ENCODE peak calls at places on chromosome 14, in seven cellular contexts. T, J, N, K, R, H and Z are unnamed samples. For H3K36me3, the result is how much of the 10 kb centered on the place peaks cover.

GRCh38 chr14:22221508-22221907 is 367.5 kb downstream of the DAD1 start:
- DNase-seq in T (no peak), J (peak), K (no peak), N (peak), R (no peak), H (no peak), Z (no peak)

GRCh38 chr14:68519788-68520187 is 273.1 kb downstream of the ZFP36L1 start:
- DNase-seq in T (no peak), R (no peak), K (no peak), H (no peak), J (no peak), N (no peak), Z (no peak)

GRCh38 chr14:36659010-36659821 is 2.4 kb upstream of the PAX9 start:
- DNase-seq in N (no peak), T (no peak), K (no peak), R (no peak), H (no peak), J (no peak), Z (no peak)

GRCh38 chr14:36662543-36663403 is 1.1 kb downstream of the PAX9 start:
- DNase-seq in J (no peak), N (no peak), H (no peak), R (no peak), K (no peak), T (no peak), Z (no peak)

GRCh38 chr14:54186821-54187365 is 209.9 kb upstream of the CDKN3 start:
- DNase-seq in J (no peak), K (no peak), T (no peak), H (no peak), N (no peak), R (no peak), Z (no peak)

GRCh38 chr14:99327458-99328250 is 55.7 kb upstream of the BCL11B start:
- DNase-seq in T (no peak), J (peak), K (no peak), N (peak), H (no peak), R (peak), Z (no peak)

GRCh38 chr14:70906785-70907171 is 481 bp upstream of the PCNX1 start:
- DNase-seq in J (peak), K (no peak), N (no peak), R (no peak), H (peak), T (no peak), Z (peak)

GRCh38 chr14:24816929-24817637 is 183.1 kb upstream of the GZMB start:
- DNase-seq in N (no peak), J (no peak), R (no peak), K (no peak), T (peak), H (no peak), Z (peak)

GRCh38 chr14:55077691-55078151 is 26.3 kb downstream of the MAPK1IP1L start:
- DNase-seq in J (peak), T (no peak), N (no peak), R (no peak), K (peak), H (no peak), Z (peak)

GRCh38 chr14:53325176-53325806 is 172.2 kb upstream of the DDHD1 start:
- DNase-seq in K (no peak), H (no peak), J (peak), T (no peak), R (peak), N (peak), Z (no peak)

GRCh38 chr14:23185046-23185445 is 1.6 kb upstream of the SLC7A8 start:
- DNase-seq in R (no peak), T (no peak), K (no peak), N (no peak), J (no peak), H (no peak), Z (no peak)

GRCh38 chr14:61503167-61503801 is 181.9 kb downstream of the PRKCH start:
- DNase-seq in R (no peak), T (no peak), J (peak), H (no peak), N (no peak), K (no peak), Z (no peak)

GRCh38 chr14:97056086-97056485 is 258.9 kb downstream of the VRK1 start:
- DNase-seq in T (no peak), H (no peak), N (peak), R (no peak), K (no peak), J (no peak), Z (no peak)

GRCh38 chr14:52075371-52075770 is 6.5 kb upstream of the NID2 start:
- DNase-seq in T (no peak), R (no peak), N (no peak), K (no peak), H (no peak), J (no peak), Z (no peak)

GRCh38 chr14:95533822-95534221 is 1.0 kb upstream of the GLRX5 start:
- DNase-seq in T (no peak), N (no peak), J (no peak), H (no peak), R (no peak), K (no peak), Z (no peak)

GRCh38 chr14:66543996-66544395 is 36.0 kb downstream of the GPHN start:
- DNase-seq in N (no peak), T (no peak), K (no peak), J (no peak), H (no peak), R (no peak), Z (no peak)

GRCh38 chr14:105050551-105050897 is 14.7 kb downstream of the GPR132 start:
- DNase-seq in K (peak), J (peak), H (peak), T (no peak), R (no peak), N (peak), Z (peak)

GRCh38 chr14:71668186-71668912 is 263.9 kb upstream of the RGS6 start:
- DNase-seq in J (no peak), T (no peak), N (no peak), H (no peak), R (no peak), K (no peak), Z (no peak)

GRCh38 chr14:68627868-68628604 is 164.8 kb downstream of the ZFP36L1 start:
- DNase-seq in H (no peak), K (no peak), N (no peak), R (no peak), J (peak), T (peak), Z (peak)

GRCh38 chr14:32621585-32621984 is 292.5 kb downstream of the AKAP6 start:
- DNase-seq in N (no peak), H (no peak), K (no peak), R (no peak), J (no peak), T (no peak), Z (no peak)

GRCh38 chr14:79193689-79194477 is 1017.4 kb downstream of the DIO2 start:
- DNase-seq in N (no peak), H (no peak), R (no peak), T (no peak), K (no peak), J (no peak), Z (no peak)

GRCh38 chr14:86527312-86527711 is 997.4 kb downstream of the FLRT2 start:
- DNase-seq in H (no peak), R (no peak), N (no peak), K (no peak), T (no peak), J (peak), Z (no peak)

GRCh38 chr14:64502476-64503183 is 1.0 kb downstream of the ZBTB25 start:
- DNase-seq in J (peak), H (no peak), K (no peak), R (peak), T (no peak), N (no peak), Z (peak)
- TF ChIP-seq CTCF in J (peak), H (no peak), K (no peak), R (no peak), T (no peak), N (no peak), Z (no peak)

DNA sequence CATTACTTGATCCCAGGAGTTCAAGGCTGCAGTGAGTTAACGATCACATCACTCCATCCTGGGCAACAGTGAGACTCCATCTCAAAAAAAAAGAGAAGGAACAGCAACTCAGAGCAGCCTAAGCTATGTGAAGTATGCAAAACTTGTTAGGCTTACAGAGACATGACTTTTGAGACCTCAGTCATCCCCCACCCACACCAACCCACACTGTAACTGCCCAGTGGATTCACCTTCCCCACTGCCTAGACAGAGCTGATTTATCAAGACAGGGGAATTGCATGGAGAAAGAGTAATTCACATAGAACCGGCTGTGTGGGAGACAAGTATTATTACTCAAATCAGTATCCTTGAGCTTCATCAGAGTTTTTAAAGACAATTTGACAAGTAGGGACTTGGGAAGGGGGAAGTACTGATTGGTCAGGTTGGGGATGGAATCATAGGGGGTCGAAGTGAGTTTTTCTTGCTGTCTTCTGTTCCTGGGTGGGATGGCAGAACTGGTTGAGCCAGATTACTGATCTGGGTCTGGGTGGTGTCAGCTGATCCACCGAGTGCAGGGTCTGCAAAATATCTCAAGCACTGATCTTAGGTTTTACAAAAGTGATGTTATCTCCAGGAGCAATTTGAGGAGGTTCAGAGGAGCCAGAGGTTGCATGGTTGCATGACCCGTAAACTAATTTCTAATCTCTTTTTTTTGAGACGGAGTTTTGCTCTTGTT is 6.2 kb upstream of the WDR89 start:
- DNase-seq in H (no peak), T (no peak), K (no peak), J (no peak), R (no peak), N (no peak), Z (no peak)
- H3K36me3 ChIP-seq in H (under half), T (under half), K (under half), J (under half), R (under half), N (under half), Z (under half)

DNA sequence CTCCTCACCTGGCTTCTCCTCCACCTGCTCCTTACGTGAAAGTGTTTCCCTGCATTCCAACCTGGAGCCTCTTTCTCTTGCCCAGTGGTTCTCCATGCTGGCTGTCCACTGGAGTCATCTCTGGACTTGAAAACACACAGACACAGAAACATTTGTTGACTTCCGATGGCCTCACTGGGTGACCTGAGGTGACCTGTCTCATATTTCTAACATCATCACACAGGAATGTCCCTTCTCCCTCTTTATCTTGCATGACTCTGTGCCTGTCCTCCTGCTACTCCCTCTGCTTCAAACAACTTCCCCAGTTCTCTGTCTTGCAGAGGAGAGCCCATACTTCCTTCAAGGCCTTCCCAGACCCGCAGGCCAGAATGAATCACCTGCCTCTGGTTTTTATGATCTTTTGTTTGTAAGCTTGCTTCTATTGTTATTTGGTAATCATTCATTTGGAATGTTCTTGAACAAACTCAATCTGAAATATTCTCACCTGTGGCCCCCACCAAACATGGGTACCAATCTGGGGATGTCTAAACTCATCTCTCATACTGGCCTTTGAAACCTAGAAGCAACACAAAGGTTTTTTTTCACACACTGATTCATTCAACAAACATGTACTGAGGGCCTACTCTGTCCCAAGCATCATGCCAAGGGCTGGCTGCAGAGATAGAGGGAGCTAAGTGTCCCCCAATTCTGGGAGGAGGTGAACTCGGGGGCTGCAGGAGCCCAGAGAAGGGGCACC is 9.7 kb upstream of the RIN3 start:
- DNase-seq in T (no peak), J (peak), R (peak), N (no peak), K (no peak), H (peak), Z (no peak)
- TF ChIP-seq CTCF in T (no peak), J (no peak), R (no peak), N (peak), K (no peak), H (no peak), Z (no peak)

GRCh38 chr14:102050625-102051024 is 36.2 kb downstream of the HSP90AA1 start:
- DNase-seq in T (no peak), K (no peak), N (no peak), R (no peak), H (peak), J (no peak), Z (no peak)
- H3K36me3 ChIP-seq in T (half or more), K (under half), N (under half), R (under half), H (half or more), J (under half), Z (under half)

GRCh38 chr14:101560534-101561113 is 671 bp upstream of the DIO3 start:
- DNase-seq in T (no peak), J (no peak), K (no peak), H (no peak), R (no peak), N (no peak), Z (no peak)

GRCh38 chr14:101559250-101559623 is 2.1 kb upstream of the DIO3 start:
- DNase-seq in R (no peak), N (peak), J (no peak), T (no peak), H (no peak), K (no peak), Z (no peak)

GRCh38 chr14:101561145-101561896 is at the start of gene DIO3:
- DNase-seq in N (peak), H (no peak), R (peak), J (no peak), T (no peak), K (no peak), Z (peak)

GRCh38 chr14:101558739-101559240 is 2.5 kb upstream of the DIO3 start:
- DNase-seq in K (no peak), H (no peak), N (peak), T (no peak), J (no peak), R (no peak), Z (no peak)

GRCh38 chr14:101559624-101560533 is 1.4 kb upstream of the DIO3 start:
- DNase-seq in H (no peak), T (no peak), R (peak), J (no peak), N (peak), K (no peak), Z (peak)
- TF ChIP-seq CTCF in H (no peak), T (no peak), R (peak), J (no peak), N (no peak), K (no peak), Z (peak)

GRCh38 chr14:30584058-30584630 is 25.2 kb downstream of the G2E3 start:
- DNase-seq in H (no peak), K (no peak), R (no peak), J (no peak), N (no peak), T (no peak), Z (no peak)
- H3K36me3 ChIP-seq in H (under half), K (under half), R (under half), J (under half), N (under half), T (under half), Z (under half)

GRCh38 chr14:64641760-64642159 is 62.5 kb upstream of the PLEKHG3 start:
- DNase-seq in H (no peak), N (no peak), J (no peak), R (no peak), T (no peak), K (no peak), Z (no peak)

GRCh38 chr14:64644629-64645028 is 59.6 kb upstream of the PLEKHG3 start:
- DNase-seq in K (no peak), H (no peak), J (no peak), N (no peak), R (no peak), T (no peak), Z (no peak)

GRCh38 chr14:64646103-64646502 is 58.1 kb upstream of the PLEKHG3 start:
- DNase-seq in K (no peak), J (no peak), N (no peak), H (no peak), R (no peak), T (no peak), Z (no peak)

GRCh38 chr14:64645220-64645891 is 58.9 kb upstream of the PLEKHG3 start:
- DNase-seq in N (no peak), R (peak), K (no peak), T (no peak), J (peak), H (no peak), Z (peak)

DNA sequence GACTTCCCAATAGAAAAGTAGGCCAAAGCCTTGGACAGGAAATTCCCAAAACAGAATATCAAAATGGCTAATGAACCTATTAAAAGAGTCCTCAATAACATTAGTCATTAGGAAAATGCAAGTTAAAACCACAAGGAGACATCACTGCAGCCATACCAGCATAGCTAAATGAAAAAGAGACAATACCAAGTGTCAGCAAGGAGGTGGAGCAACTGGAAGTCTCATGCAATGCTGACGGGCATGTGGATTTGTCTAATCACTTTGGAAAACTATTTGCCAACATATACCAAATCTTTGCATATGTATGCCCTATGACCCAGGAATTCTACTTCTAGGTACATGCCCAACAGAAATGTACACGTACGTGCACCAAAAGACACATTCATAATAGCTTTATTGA is 60.5 kb upstream of the PLEKHG3 start:
- DNase-seq in R (no peak), T (no peak), J (no peak), H (no peak), N (no peak), K (no peak), Z (no peak)
- TF ChIP-seq CTCF in R (no peak), T (no peak), J (no peak), H (no peak), N (no peak), K (no peak), Z (no peak)

GRCh38 chr14:90403065-90403464 is 6.2 kb downstream of the CALM1 start:
- DNase-seq in T (no peak), R (no peak), J (no peak), K (no peak), H (no peak), N (no peak), Z (no peak)

GRCh38 chr14:90406384-90406798 is 9.6 kb downstream of the CALM1 start:
- DNase-seq in N (no peak), H (no peak), T (no peak), R (no peak), J (no peak), K (no peak), Z (no peak)

GRCh38 chr14:90405101-90405500 is 8.3 kb downstream of the CALM1 start:
- DNase-seq in T (no peak), J (no peak), K (no peak), R (no peak), H (no peak), N (no peak), Z (no peak)

GRCh38 chr14:90408713-90409112 is 11.9 kb downstream of the CALM1 start:
- DNase-seq in T (no peak), K (no peak), N (no peak), R (no peak), J (no peak), H (no peak), Z (no peak)

DNA sequence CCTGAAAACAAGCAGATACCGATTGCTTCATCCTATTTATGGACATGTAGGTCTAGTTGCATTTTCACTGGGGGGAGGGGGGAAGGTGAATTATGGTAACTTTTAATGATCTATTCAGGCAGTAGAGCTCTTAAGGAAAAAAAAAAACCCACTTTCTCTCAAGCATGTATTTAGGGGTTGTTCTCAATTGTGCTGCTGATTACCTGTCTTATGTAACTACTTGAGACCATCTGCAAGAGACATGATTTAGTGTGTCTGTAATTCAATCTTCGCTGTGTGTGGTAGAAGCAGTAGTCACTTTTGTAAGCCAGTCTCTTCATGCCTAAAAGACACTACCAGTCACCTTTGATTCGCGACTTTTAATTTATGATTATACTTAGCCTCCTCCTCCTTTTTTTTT is 8.9 kb downstream of the CALM1 start:
- DNase-seq in K (no peak), T (no peak), R (no peak), H (no peak), N (no peak), J (no peak), Z (no peak)
- H3K36me3 ChIP-seq in K (half or more), T (half or more), R (under half), H (half or more), N (half or more), J (under half), Z (under half)

GRCh38 chr14:76644875-76645518 is 116.3 kb upstream of the VASH1 start:
- DNase-seq in R (peak), N (peak), K (no peak), J (peak), H (no peak), T (peak), Z (peak)
- TF ChIP-seq CTCF in R (peak), N (peak), K (no peak), J (peak), H (no peak), T (peak), Z (peak)